ENCODE peak calls at places on chromosomes 13 and 19, in seven cellular contexts. N is fibroblast of lung, G is NCI-H1092 treated with DMSO at 0.1 percent for 48 hours, Z is SW 1271, C is IMR-90, I is tibial artery, S is SHP77. B is an unnamed sample.

GRCh38 chr13:52127783-52128702 is 830 bp downstream of the NEK5 start:
- DNase-seq in N (peak), G (peak), Z (peak), C (peak), I (peak), S (peak), B (peak)

GRCh38 chr13:75312884-75313520 is 169.0 kb downstream of the TBC1D4 start:
- DNase-seq in N (no peak), G (no peak), Z (no peak), C (no peak), I (no peak), S (no peak), B (no peak)

GRCh38 chr19:41426952-41427646 is at the start of gene B3GNT8:
- DNase-seq in N (peak), G (no peak), Z (no peak), C (peak), I (peak), S (peak), B (no peak)

GRCh38 chr13:101204270-101205011 is 211.9 kb downstream of the NALCN start:
- DNase-seq in N (peak), G (peak), Z (no peak), C (peak), I (no peak), S (no peak), B (no peak)

GRCh38 chr19:37334179-37335071 is 36.5 kb upstream of the ZNF527 start:
- DNase-seq in N (peak), G (peak), Z (no peak), C (peak), I (peak), S (no peak), B (peak)

GRCh38 chr13:75052616-75053015 is 429.4 kb downstream of the TBC1D4 start:
- DNase-seq in N (no peak), G (no peak), Z (no peak), C (no peak), I (no peak), S (no peak), B (no peak)

GRCh38 chr19:2567580-2567979 is 91.7 kb downstream of the GADD45B start:
- DNase-seq in N (no peak), G (no peak), Z (no peak), C (no peak), I (peak), S (peak), B (no peak)

GRCh38 chr13:28494861-28495585 is at the start of gene FLT1:
- DNase-seq in N (peak), G (peak), Z (no peak), C (peak), I (no peak), S (no peak), B (no peak)

GRCh38 chr19:44745386-44745831 is 3.1 kb upstream of the BCL3 start:
- DNase-seq in N (peak), G (no peak), Z (peak), C (peak), I (peak), S (peak), B (peak)

GRCh38 chr19:50461066-50461875 is 15.0 kb upstream of the EMC10 start:
- DNase-seq in N (peak), G (peak), Z (peak), C (peak), I (peak), S (peak), B (peak)

GRCh38 chr13:27978301-27978968 is 9.3 kb upstream of the CDX2 start:
- DNase-seq in N (no peak), G (no peak), Z (no peak), C (no peak), I (no peak), S (no peak), B (no peak)

GRCh38 chr13:74082741-74083160 is 51.5 kb downstream of the KLF12 start:
- DNase-seq in N (no peak), G (no peak), Z (no peak), C (no peak), I (no peak), S (no peak), B (no peak)

GRCh38 chr19:2035590-2035991 is 15.5 kb downstream of the MKNK2 start:
- DNase-seq in N (no peak), G (no peak), Z (no peak), C (no peak), I (no peak), S (no peak), B (no peak)

GRCh38 chr19:7806234-7806633 is 23.8 kb upstream of the EVI5L start:
- DNase-seq in N (no peak), G (no peak), Z (no peak), C (no peak), I (no peak), S (no peak), B (no peak)

GRCh38 chr13:18944501-18945068 is 237.0 kb downstream of the TUBA3C start:
- DNase-seq in N (no peak), G (no peak), Z (no peak), C (no peak), I (no peak), S (no peak), B (no peak)

GRCh38 chr13:75365724-75366173 is 116.2 kb downstream of the TBC1D4 start:
- DNase-seq in N (peak), G (no peak), Z (peak), C (peak), I (no peak), S (no peak), B (peak)

GRCh38 chr19:2041686-2042484 is 9.2 kb downstream of the MKNK2 start:
- DNase-seq in N (peak), G (peak), Z (peak), C (peak), I (peak), S (peak), B (no peak)

GRCh38 chr13:99176309-99177276 is 24.1 kb upstream of the UBAC2 start:
- DNase-seq in N (peak), G (peak), Z (peak), C (peak), I (peak), S (peak), B (peak)

GRCh38 chr19:28972144-28972543 is 240.8 kb downstream of the UQCRFS1 start:
- DNase-seq in N (no peak), G (no peak), Z (no peak), C (no peak), I (no peak), S (no peak), B (no peak)

GRCh38 chr19:9456018-9456689 is 20.8 kb upstream of the ZNF266 start:
- DNase-seq in N (no peak), G (no peak), Z (no peak), C (no peak), I (no peak), S (no peak), B (peak)

GRCh38 chr19:7191946-7192691 is 102.1 kb downstream of the INSR start:
- DNase-seq in N (no peak), G (no peak), Z (no peak), C (no peak), I (no peak), S (no peak), B (no peak)

GRCh38 chr13:112137144-112137543 is 70.2 kb downstream of the SOX1 start:
- DNase-seq in N (no peak), G (no peak), Z (no peak), C (no peak), I (no peak), S (no peak), B (no peak)

GRCh38 chr19:52114691-52115090 is 19.1 kb upstream of the ZNF841 start:
- DNase-seq in N (no peak), G (no peak), Z (no peak), C (no peak), I (no peak), S (no peak), B (no peak)

GRCh38 chr19:8611391-8611883 is 922 bp upstream of the ADAMTS10 start:
- DNase-seq in N (peak), G (no peak), Z (no peak), C (no peak), I (peak), S (no peak), B (no peak)

GRCh38 chr13:22014469-22014868 is 343.6 kb downstream of the FGF9 start:
- DNase-seq in N (no peak), G (no peak), Z (no peak), C (no peak), I (no peak), S (no peak), B (peak)

GRCh38 chr19:17311455-17312248 is 2.3 kb downstream of the DDA1 start:
- DNase-seq in N (peak), G (no peak), Z (peak), C (peak), I (no peak), S (no peak), B (no peak)

GRCh38 chr13:39451860-39452301 is 151.1 kb downstream of the LHFPL6 start:
- DNase-seq in N (peak), G (peak), Z (no peak), C (peak), I (peak), S (no peak), B (no peak)

GRCh38 chr13:27186295-27186694 is 14.7 kb upstream of the USP12 start:
- DNase-seq in N (no peak), G (no peak), Z (no peak), C (no peak), I (no peak), S (no peak), B (no peak)

GRCh38 chr13:20378721-20379120 is 146.6 kb upstream of the GJB6 start:
- DNase-seq in N (no peak), G (no peak), Z (no peak), C (no peak), I (no peak), S (no peak), B (no peak)

GRCh38 chr13:29847501-29847983 is 2.9 kb downstream of the UBL3 start:
- DNase-seq in N (peak), G (peak), Z (no peak), C (peak), I (no peak), S (no peak), B (no peak)

GRCh38 chr19:4386038-4386782 is 14.1 kb downstream of the SH3GL1 start:
- DNase-seq in N (no peak), G (no peak), Z (no peak), C (peak), I (no peak), S (no peak), B (no peak)

GRCh38 chr13:79874396-79875360 is 393.7 kb downstream of the NDFIP2 start:
- DNase-seq in N (peak), G (no peak), Z (no peak), C (peak), I (no peak), S (no peak), B (no peak)

GRCh38 chr19:46225558-46226004 is 4.0 kb upstream of the IGFL1 start:
- DNase-seq in N (peak), G (no peak), Z (no peak), C (peak), I (no peak), S (no peak), B (no peak)

GRCh38 chr19:35265126-35265995 is 3.4 kb upstream of the USF2 start:
- DNase-seq in N (no peak), G (no peak), Z (no peak), C (no peak), I (no peak), S (no peak), B (peak)